ENCODE peak calls at places on chromosomes 7 and 10, in eight cellular contexts. H is IMR-90, R is body of pancreas, M is prostate gland, O is lower lobe of right lung, Q is Panc1, Z is OCI-LY7, E is A549. U is an unnamed sample.

GRCh38 chr7:141702047-141702567 is at the start of gene DENND11:
- DNase-seq in E (peak), R (peak), M (peak), Z (peak), H (peak), Q (no peak), O (peak), U (no peak)

GRCh38 chr7:12847001-12847400 is 159.6 kb downstream of the ARL4A start:
- DNase-seq in H (no peak), Z (no peak), M (no peak), R (no peak), Q (no peak), E (no peak), O (no peak), U (no peak)

GRCh38 chr7:121395494-121395960 is 581 bp downstream of the FAM3C start:
- DNase-seq in O (no peak), E (peak), Z (peak), H (peak), M (no peak), Q (no peak), R (peak), U (no peak)

GRCh38 chr10:50382576-50383023 is 131.3 kb upstream of the ASAH2 start:
- DNase-seq in M (no peak), H (no peak), Z (no peak), O (no peak), E (no peak), R (no peak), Q (no peak), U (no peak)

GRCh38 chr7:91630581-91631370 is 249.7 kb downstream of the MTERF1 start:
- DNase-seq in R (no peak), O (no peak), M (no peak), Z (no peak), Q (no peak), H (no peak), E (no peak), U (no peak)

GRCh38 chr7:133114519-133114918 is 32.6 kb upstream of the CHCHD3 start:
- DNase-seq in O (no peak), Q (no peak), H (no peak), M (no peak), E (no peak), Z (no peak), R (no peak), U (no peak)

GRCh38 chr10:123945506-123945905 is 53.9 kb upstream of the CPXM2 start:
- DNase-seq in R (no peak), H (peak), M (peak), Z (peak), E (no peak), O (no peak), Q (no peak), U (no peak)

GRCh38 chr10:67723601-67724000 is 27.6 kb upstream of the CTNNA3 start:
- DNase-seq in H (no peak), Q (no peak), O (no peak), M (no peak), Z (no peak), E (no peak), R (no peak), U (no peak)

GRCh38 chr10:17599089-17599488 is 18.1 kb downstream of the HACD1 start:
- DNase-seq in R (no peak), H (peak), Z (no peak), M (no peak), O (no peak), E (peak), Q (no peak), U (peak)

GRCh38 chr7:72411419-72411818 is 719 bp downstream of the CALN1 start:
- DNase-seq in Z (no peak), H (no peak), E (no peak), R (no peak), M (no peak), O (no peak), Q (no peak), U (no peak)

GRCh38 chr10:110918633-110919348 is at the start of gene BBIP1:
- DNase-seq in Z (peak), R (no peak), Q (peak), E (peak), M (no peak), O (no peak), H (peak), U (peak)

GRCh38 chr7:130966246-130967009 is 232.4 kb upstream of the KLF14 start:
- DNase-seq in M (no peak), E (no peak), R (no peak), Q (no peak), H (peak), O (no peak), Z (no peak), U (no peak)

GRCh38 chr10:28991326-28991725 is 297.5 kb upstream of the LYZL1 start:
- DNase-seq in E (peak), Q (no peak), M (no peak), R (no peak), Z (no peak), H (peak), O (peak), U (no peak)

GRCh38 chr7:95871078-95871848 is 98.9 kb downstream of the DYNC1I1 start:
- DNase-seq in E (peak), M (peak), R (peak), Z (peak), Q (peak), O (no peak), H (peak), U (peak)

GRCh38 chr7:31432831-31433340 is 81.0 kb upstream of the ITPRID1 start:
- DNase-seq in Z (no peak), O (no peak), E (no peak), R (no peak), H (no peak), Q (no peak), M (no peak), U (no peak)

GRCh38 chr10:110893559-110894179 is 21.9 kb downstream of the PDCD4 start:
- DNase-seq in M (no peak), Q (no peak), E (peak), H (peak), O (no peak), R (no peak), Z (peak), U (no peak)

GRCh38 chr7:123675092-123675473 is 19.4 kb downstream of the LMOD2 start:
- DNase-seq in H (peak), Z (no peak), R (no peak), M (no peak), O (no peak), E (no peak), Q (no peak), U (no peak)

GRCh38 chr7:52168085-52168484 is 851.5 kb upstream of the COBL start:
- DNase-seq in Q (no peak), M (no peak), E (peak), H (no peak), O (no peak), R (no peak), Z (peak), U (no peak)

GRCh38 chr10:21969326-21970287 is 33.9 kb downstream of the DNAJC1 start:
- DNase-seq in H (peak), O (no peak), M (no peak), Q (no peak), R (no peak), E (no peak), Z (no peak), U (no peak)

GRCh38 chr10:121129266-121129665 is 278.1 kb downstream of the WDR11 start:
- DNase-seq in M (no peak), H (no peak), E (no peak), R (no peak), O (no peak), Q (no peak), Z (no peak), U (no peak)

GRCh38 chr7:101216001-101216859 is 1.2 kb downstream of the PLOD3 start:
- DNase-seq in O (peak), E (no peak), Z (no peak), M (no peak), Q (no peak), H (peak), R (no peak), U (no peak)

GRCh38 chr10:6980353-6980752 is 400.3 kb upstream of the PRKCQ start:
- DNase-seq in Q (no peak), O (no peak), R (no peak), E (no peak), H (no peak), Z (peak), M (no peak), U (no peak)

GRCh38 chr7:100799037-100799896 is 28.1 kb downstream of the EPHB4 start:
- DNase-seq in Z (peak), Q (no peak), M (peak), H (peak), E (peak), O (peak), R (peak), U (peak)

GRCh38 chr7:92988051-92988450 is 129.7 kb downstream of the SAMD9 start:
- DNase-seq in M (peak), E (peak), O (no peak), Z (no peak), R (no peak), H (peak), Q (no peak), U (peak)

GRCh38 chr10:79072041-79072441 is 3.3 kb downstream of the ZMIZ1 start:
- DNase-seq in H (peak), Q (no peak), R (no peak), M (no peak), E (no peak), O (no peak), Z (no peak), U (no peak)

GRCh38 chr7:122299935-122300606 is 4.5 kb downstream of the FEZF1 start:
- DNase-seq in Z (no peak), R (no peak), Q (no peak), E (no peak), O (no peak), M (no peak), H (no peak), U (no peak)

GRCh38 chr10:35659456-35659855 is 17.4 kb upstream of the FZD8 start:
- DNase-seq in M (no peak), Z (no peak), R (no peak), O (no peak), Q (no peak), E (no peak), H (no peak), U (no peak)

GRCh38 chr10:5090551-5090950 is 3.7 kb upstream of the AKR1C3 start:
- DNase-seq in Z (no peak), R (no peak), Q (no peak), H (no peak), M (no peak), O (no peak), E (no peak), U (no peak)

GRCh38 chr10:71980181-71981023 is 16.2 kb downstream of the CHST3 start:
- DNase-seq in H (peak), R (no peak), O (no peak), E (no peak), Q (no peak), Z (no peak), M (no peak), U (no peak)

GRCh38 chr10:31320598-31321211 is 1.7 kb downstream of the ZEB1 start:
- DNase-seq in Q (no peak), R (peak), Z (peak), M (no peak), H (peak), E (peak), O (no peak), U (no peak)

GRCh38 chr10:130301026-130301892 is 165.1 kb downstream of the GLRX3 start:
- DNase-seq in O (peak), R (peak), Q (no peak), Z (no peak), H (no peak), E (no peak), M (peak), U (no peak)
- H3K4me3 ChIP-seq in O (peak), R (no peak), Q (no peak), Z (no peak), H (peak), E (no peak), M (peak), U (no peak)

DNA sequence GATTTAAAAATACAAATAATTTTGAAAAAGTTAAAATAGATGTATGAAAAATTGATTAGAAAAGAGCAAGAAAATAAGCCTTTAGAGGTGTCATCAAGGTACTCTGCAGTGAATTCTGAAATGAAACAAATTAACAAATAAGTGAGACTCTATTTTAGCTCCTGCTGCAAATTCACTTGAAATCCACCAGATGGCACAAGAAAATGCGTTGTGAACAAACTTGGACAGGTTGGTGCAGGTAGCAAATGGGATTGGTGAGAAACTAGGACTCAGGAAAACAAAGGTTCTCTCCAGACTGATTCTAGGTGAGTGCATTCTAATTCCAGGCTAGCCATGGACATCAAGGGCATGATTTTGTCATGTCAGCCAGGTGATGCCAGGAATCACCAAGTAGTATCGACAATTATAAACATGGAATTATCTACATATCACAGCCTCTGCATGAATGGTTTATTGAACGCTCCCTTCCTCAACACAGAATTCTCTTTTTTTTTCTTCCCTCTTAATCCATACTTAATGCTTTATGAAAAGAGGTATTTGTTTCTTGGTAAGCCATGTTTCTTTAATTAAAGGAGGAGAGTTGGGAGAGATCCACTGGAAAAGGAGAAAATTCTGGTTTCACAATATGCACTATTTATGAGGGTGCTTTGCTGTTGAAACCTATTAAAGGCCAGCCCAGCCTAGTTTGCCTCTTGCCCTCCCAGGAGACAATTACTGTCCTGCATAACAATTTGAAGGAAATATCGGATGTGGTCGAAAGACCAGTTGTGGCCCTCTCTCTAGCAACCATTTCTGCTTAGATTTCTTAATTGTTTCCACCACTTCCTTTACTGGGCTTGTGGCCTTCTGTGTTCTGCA is 118.1 kb downstream of the ZNF365 start:
- DNase-seq in Q (peak), O (no peak), E (no peak), R (no peak), H (peak), M (no peak), Z (peak), U (no peak)
- H3K4me3 ChIP-seq in Q (no peak), O (no peak), E (no peak), R (no peak), H (no peak), M (no peak), Z (no peak), U (no peak)

DNA sequence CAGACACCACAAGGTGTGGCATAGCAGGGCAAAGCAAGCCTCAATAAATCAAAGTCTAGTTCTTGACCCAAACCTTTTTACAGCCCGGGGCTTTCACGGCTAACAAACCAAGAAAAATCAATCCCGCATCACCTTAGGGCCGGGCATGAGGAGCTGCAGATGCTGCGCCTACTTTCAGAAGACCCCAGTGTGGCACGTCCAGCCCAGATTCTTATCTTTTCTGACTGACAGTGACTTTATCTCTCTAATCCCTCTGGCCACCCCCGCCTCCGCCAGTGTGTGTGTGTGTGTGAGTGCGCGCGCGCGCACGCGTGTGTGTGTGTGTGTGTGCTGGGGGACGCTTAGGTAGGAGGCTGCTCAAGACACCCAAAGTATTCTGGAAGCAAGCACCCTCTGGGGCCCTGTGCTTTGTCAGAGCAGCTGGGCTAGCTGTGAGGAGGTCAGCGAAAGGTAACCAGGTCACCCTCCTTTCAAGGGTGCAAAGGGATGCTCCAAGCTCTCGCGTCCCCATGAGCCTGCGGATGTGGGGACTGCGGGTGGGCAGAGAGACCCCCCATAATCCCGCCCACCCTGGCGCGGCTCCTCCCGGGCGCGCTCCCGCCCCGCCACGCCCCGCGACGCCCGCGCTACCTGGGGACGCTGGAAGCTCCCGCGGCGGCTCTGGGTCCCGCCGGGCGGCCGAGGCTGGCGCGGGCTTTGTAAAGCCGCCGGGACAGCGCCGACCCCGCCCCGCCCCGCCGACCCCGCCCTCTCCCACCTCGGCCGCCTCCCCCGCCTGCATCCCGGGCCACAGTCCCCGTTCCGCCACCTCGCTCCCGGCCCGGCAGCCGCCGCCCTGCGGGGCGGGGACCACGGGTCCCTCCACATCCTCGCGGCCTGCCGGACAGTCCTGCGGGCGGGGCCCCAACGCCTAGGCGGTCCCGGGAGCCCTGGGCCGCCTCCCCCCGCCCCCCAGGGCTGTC is 57.1 kb upstream of the RHOBTB1 start:
- DNase-seq in E (peak), Z (no peak), M (peak), R (peak), O (peak), Q (no peak), H (peak), U (no peak)
- H3K4me3 ChIP-seq in E (peak), Z (no peak), M (peak), R (peak), O (peak), Q (peak), H (peak), U (peak)

GRCh38 chr10:24465899-24466615 is 257.1 kb downstream of the KIAA1217 start:
- DNase-seq in R (peak), M (peak), O (no peak), E (peak), Q (peak), H (peak), Z (no peak), U (peak)
- H3K4me3 ChIP-seq in R (no peak), M (peak), O (peak), E (peak), Q (peak), H (peak), Z (no peak), U (peak)

GRCh38 chr7:88306590-88307048 is at the start of gene STEAP4:
- DNase-seq in H (peak), Q (no peak), E (no peak), R (peak), Z (no peak), M (peak), O (peak), U (no peak)
- H3K4me3 ChIP-seq in H (no peak), Q (peak), E (peak), R (no peak), Z (no peak), M (peak), O (peak), U (no peak)

GRCh38 chr7:55074008-55074499 is 55.2 kb downstream of the EGFR start:
- DNase-seq in O (peak), R (no peak), H (peak), E (peak), Q (peak), M (peak), Z (peak), U (peak)
- H3K4me3 ChIP-seq in O (peak), R (no peak), H (peak), E (peak), Q (peak), M (no peak), Z (no peak), U (peak)

GRCh38 chr10:10830316-10831061 is 187.2 kb upstream of the CELF2 start:
- DNase-seq in E (no peak), Q (no peak), O (no peak), R (no peak), Z (no peak), M (no peak), H (peak), U (peak)
- H3K4me3 ChIP-seq in E (no peak), Q (no peak), O (no peak), R (no peak), Z (no peak), M (no peak), H (no peak), U (no peak)

GRCh38 chr10:30034433-30035137 is 24.8 kb downstream of the JCAD start:
- DNase-seq in M (no peak), Z (no peak), R (no peak), E (no peak), H (no peak), O (no peak), Q (no peak), U (no peak)
- H3K4me3 ChIP-seq in M (no peak), Z (no peak), R (no peak), E (no peak), H (no peak), O (no peak), Q (no peak), U (no peak)

GRCh38 chr10:62636825-62637248 is 167.7 kb upstream of the ADO start:
- DNase-seq in O (no peak), Q (no peak), R (no peak), E (no peak), M (no peak), Z (peak), H (peak), U (no peak)
- H3K4me3 ChIP-seq in O (peak), Q (no peak), R (no peak), E (no peak), M (no peak), Z (peak), H (peak), U (no peak)